ENCODE peak calls at places on chromosome 15, in four cellular contexts. I, L, C and A are unnamed samples.

GRCh38 chr15:96495386-96495785 is 164.9 kb downstream of the NR2F2 start:
- DNase-seq in I (no peak), L (no peak), C (no peak), A (no peak)

GRCh38 chr15:94582368-94582767 is 351.0 kb downstream of the MCTP2 start:
- DNase-seq in I (peak; percentile 36), L (peak; percentile 81), C (no peak), A (no peak)

GRCh38 chr15:69089258-69089657 is 71.2 kb upstream of the GLCE start:
- DNase-seq in I (no peak), L (no peak), C (no peak), A (no peak)

GRCh38 chr15:40054746-40055575 is 16.0 kb upstream of the SRP14 start:
- DNase-seq in I (peak; percentile 67), L (peak; percentile 73), C (peak; percentile 47), A (no peak)

GRCh38 chr15:91100561-91101355 is 701 bp downstream of the SV2B start:
- DNase-seq in I (no peak), L (peak; percentile 23), C (no peak), A (no peak)

GRCh38 chr15:93235926-93236781 is 147.1 kb upstream of the RGMA start:
- DNase-seq in I (no peak), L (peak; percentile 68), C (no peak), A (no peak)

GRCh38 chr15:55485273-55485672 is 22.8 kb downstream of the DNAAF4 start:
- DNase-seq in I (no peak), L (no peak), C (peak; percentile 15), A (no peak)

GRCh38 chr15:86203462-86203861 is 123.8 kb downstream of the AGBL1 start:
- DNase-seq in I (no peak), L (no peak), C (peak; percentile 33), A (no peak)

GRCh38 chr15:82904574-82904973 is 47.9 kb downstream of the HOMER2 start:
- DNase-seq in I (no peak), L (no peak), C (no peak), A (no peak)

GRCh38 chr15:80770356-80770705 is 8.8 kb upstream of the CEMIP start:
- DNase-seq in I (no peak), L (no peak), C (no peak), A (no peak)

GRCh38 chr15:53072077-53072476 is 281.9 kb upstream of the ONECUT1 start:
- DNase-seq in I (peak; percentile 92), L (peak; percentile 90), C (peak; percentile 45), A (peak; percentile 84)

GRCh38 chr15:36109943-36110658 is 469.3 kb upstream of the CDIN1 start:
- DNase-seq in I (peak; percentile 67), L (no peak), C (peak; percentile 88), A (no peak)

GRCh38 chr15:63939531-63940130 is 105.9 kb upstream of the HERC1 start:
- DNase-seq in I (no peak), L (no peak), C (peak; percentile 72), A (no peak)

GRCh38 chr15:90046846-90047481 is 45.8 kb downstream of the ZNF710 start:
- DNase-seq in I (peak; percentile 67), L (no peak), C (no peak), A (peak; percentile 65)

GRCh38 chr15:58248504-58248842 is 110.3 kb downstream of the AQP9 start:
- DNase-seq in I (no peak), L (no peak), C (no peak), A (no peak)

GRCh38 chr15:52008698-52009434 is 10.2 kb upstream of the MAPK6 start:
- DNase-seq in I (peak; percentile 34), L (no peak), C (no peak), A (no peak)
- H3K27ac ChIP-seq in I (no peak overlapping the region), L (no peak overlapping the region), C (no peak overlapping the region), A (peak overlapping the region; percentile 86)

GRCh38 chr15:48672206-48672605 is 26.7 kb upstream of the FBN1 start:
- DNase-seq in I (no peak), L (no peak), C (no peak), A (no peak)
- H3K27ac ChIP-seq in I (peak overlapping the region; percentile 94), L (no peak overlapping the region), C (peak overlapping the region; percentile 89), A (peak overlapping the region; percentile 51)

GRCh38 chr15:45630958-45631691 is 3.7 kb upstream of the SQOR start:
- DNase-seq in I (peak; percentile 73), L (no peak), C (peak; percentile 91), A (peak; percentile 91)

GRCh38 chr15:45631831-45632230 is 3.0 kb upstream of the SQOR start:
- DNase-seq in I (no peak), L (no peak), C (no peak), A (no peak)

GRCh38 chr15:45628136-45628535 is 6.7 kb upstream of the SQOR start:
- DNase-seq in I (no peak), L (no peak), C (no peak), A (no peak)
- H3K27ac ChIP-seq in I (no peak overlapping the region), L (no peak overlapping the region), C (no peak overlapping the region), A (no peak overlapping the region)

GRCh38 chr15:77507911-77508310 is 87.2 kb downstream of the HMG20A start:
- DNase-seq in I (peak; percentile 78), L (no peak), C (peak; percentile 67), A (no peak)
- H3K27ac ChIP-seq in I (peak overlapping the region; percentile 88), L (no peak overlapping the region), C (peak overlapping the region; percentile 27), A (peak overlapping the region; percentile 77)

DNA sequence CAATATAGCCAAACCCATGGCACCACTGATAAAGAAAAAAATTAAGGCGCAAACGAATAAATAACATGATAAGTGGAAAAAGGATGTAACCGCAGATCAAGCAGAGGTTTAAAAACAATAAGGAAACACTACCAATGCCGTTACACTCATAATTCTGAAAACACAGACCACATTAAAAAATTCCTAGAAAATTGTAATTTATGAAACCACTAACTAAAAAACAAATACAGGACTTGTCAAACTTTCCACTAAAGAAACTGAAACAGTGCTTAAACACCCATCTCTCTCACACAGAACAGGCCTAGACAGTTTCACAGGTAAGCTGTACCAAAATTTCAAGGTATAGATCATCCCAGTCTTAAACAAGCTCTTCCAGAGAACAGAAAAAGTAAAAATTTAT is 28.4 kb downstream of the PCSK6 start:
- DNase-seq in I (no peak), L (no peak), C (no peak), A (no peak)
- H3K27ac ChIP-seq in I (no peak overlapping the region), L (no peak overlapping the region), C (no peak overlapping the region), A (no peak overlapping the region)